ENCODE peak calls at places on chromosomes 1 and 21, in four cellular contexts. Q is H1, X is GM12878, T is HepG2. Z is an unnamed sample.
A peak's percentile ranks its signal among the peaks of the same experiment; 100 is the strongest.

GRCh38 chr1:32991819-32992488 is 27.3 kb upstream of the RNF19B start:
- DNase-seq in X (no peak), T (no peak), Q (no peak), Z (no peak)

GRCh38 chr1:11784993-11785769 is 20.6 kb downstream of the MTHFR start:
- DNase-seq in Q (peak; percentile 91), X (no peak), T (peak; percentile 64), Z (peak; percentile 93)

GRCh38 chr1:180568211-180568610 is 9.4 kb downstream of the OVAAL start:
- DNase-seq in X (no peak), Q (no peak), T (no peak), Z (no peak)

GRCh38 chr1:26677306-26678115 is 18.3 kb upstream of the ARID1A start:
- DNase-seq in X (peak; percentile 87), Q (peak; percentile 58), T (peak; percentile 61), Z (peak; percentile 69)

GRCh38 chr1:98323906-98324358 is 337.6 kb upstream of the SNX7 start:
- DNase-seq in Q (no peak), T (no peak), X (no peak), Z (no peak)

GRCh38 chr1:204377800-204378608 is 18.3 kb upstream of the PLEKHA6 start:
- DNase-seq in Q (peak; percentile 92), X (no peak), T (peak; percentile 69), Z (peak; percentile 62)

GRCh38 chr21:17903029-17903806 is 84.1 kb upstream of the C21orf91 start:
- DNase-seq in X (no peak), T (no peak), Q (no peak), Z (no peak)

GRCh38 chr1:67648582-67649326 is 36.2 kb upstream of the GADD45A start:
- DNase-seq in X (no peak), T (no peak), Q (no peak), Z (peak; percentile 32)

GRCh38 chr1:15954316-15954715 is 21.6 kb downstream of the ZBTB17 start:
- DNase-seq in T (no peak), Q (no peak), X (no peak), Z (no peak)

GRCh38 chr1:241362350-241362749 is 5.3 kb upstream of the RGS7 start:
- DNase-seq in Q (no peak), T (no peak), X (no peak), Z (no peak)

GRCh38 chr21:45266518-45267389 is 20.9 kb downstream of the POFUT2 start:
- DNase-seq in X (no peak), Q (no peak), T (no peak), Z (no peak)

GRCh38 chr1:99650773-99651437 is 5.0 kb downstream of the PALMD start:
- DNase-seq in X (no peak), T (no peak), Q (no peak), Z (no peak)

GRCh38 chr1:179043266-179043665 is 17.6 kb downstream of the FAM20B start:
- DNase-seq in Q (no peak), T (no peak), X (no peak), Z (no peak)

GRCh38 chr1:227273557-227273956 is 44.7 kb downstream of the CDC42BPA start:
- DNase-seq in X (no peak), Q (no peak), T (peak; percentile 46), Z (peak; percentile 28)

GRCh38 chr1:4056422-4056821 is 156.3 kb upstream of the C1orf174 start:
- DNase-seq in Q (no peak), X (no peak), T (no peak), Z (no peak)

GRCh38 chr1:79839882-79840281 is 833.4 kb upstream of the ADGRL4 start:
- DNase-seq in X (no peak), Q (no peak), T (no peak), Z (no peak)

GRCh38 chr1:154427173-154428139 is 22.3 kb downstream of the IL6R start:
- DNase-seq in X (no peak), T (peak; percentile 56), Q (no peak), Z (no peak)

GRCh38 chr1:9598316-9598700 is 9.6 kb downstream of the TMEM201 start:
- DNase-seq in X (no peak), T (no peak), Q (no peak), Z (no peak)

GRCh38 chr1:2129256-2129943 is 65.2 kb downstream of the FAAP20 start:
- DNase-seq in Q (no peak), X (no peak), T (no peak), Z (no peak)

GRCh38 chr1:43930168-43930948 is 3.2 kb upstream of the ARTN start:
- DNase-seq in T (no peak), Q (peak; percentile 68), X (no peak), Z (peak; percentile 37)

GRCh38 chr1:101924700-101925099 is 72.0 kb downstream of the OLFM3 start:
- DNase-seq in T (no peak), Q (no peak), X (no peak), Z (no peak)

GRCh38 chr1:101929343-101929742 is 67.4 kb downstream of the OLFM3 start:
- DNase-seq in T (no peak), Q (no peak), X (no peak), Z (no peak)
- TF ChIP-seq JUND in T (no peak), Q (no peak), X (no peak), Z (no peak)

GRCh38 chr1:212241445-212242287 is 43.5 kb upstream of the PPP2R5A start:
- DNase-seq in X (no peak), T (no peak), Q (no peak), Z (peak; percentile 76)
- TF ChIP-seq ZNF274 in X (no peak), T (no peak), Q (no peak), Z (no peak)

GRCh38 chr21:27715131-27715530 is 748.2 kb upstream of the ADAMTS5 start:
- DNase-seq in Q (no peak), X (no peak), T (no peak), Z (no peak)

GRCh38 chr21:27719226-27719625 is 752.3 kb upstream of the ADAMTS5 start:
- DNase-seq in Q (no peak), T (no peak), X (no peak), Z (no peak)

DNA sequence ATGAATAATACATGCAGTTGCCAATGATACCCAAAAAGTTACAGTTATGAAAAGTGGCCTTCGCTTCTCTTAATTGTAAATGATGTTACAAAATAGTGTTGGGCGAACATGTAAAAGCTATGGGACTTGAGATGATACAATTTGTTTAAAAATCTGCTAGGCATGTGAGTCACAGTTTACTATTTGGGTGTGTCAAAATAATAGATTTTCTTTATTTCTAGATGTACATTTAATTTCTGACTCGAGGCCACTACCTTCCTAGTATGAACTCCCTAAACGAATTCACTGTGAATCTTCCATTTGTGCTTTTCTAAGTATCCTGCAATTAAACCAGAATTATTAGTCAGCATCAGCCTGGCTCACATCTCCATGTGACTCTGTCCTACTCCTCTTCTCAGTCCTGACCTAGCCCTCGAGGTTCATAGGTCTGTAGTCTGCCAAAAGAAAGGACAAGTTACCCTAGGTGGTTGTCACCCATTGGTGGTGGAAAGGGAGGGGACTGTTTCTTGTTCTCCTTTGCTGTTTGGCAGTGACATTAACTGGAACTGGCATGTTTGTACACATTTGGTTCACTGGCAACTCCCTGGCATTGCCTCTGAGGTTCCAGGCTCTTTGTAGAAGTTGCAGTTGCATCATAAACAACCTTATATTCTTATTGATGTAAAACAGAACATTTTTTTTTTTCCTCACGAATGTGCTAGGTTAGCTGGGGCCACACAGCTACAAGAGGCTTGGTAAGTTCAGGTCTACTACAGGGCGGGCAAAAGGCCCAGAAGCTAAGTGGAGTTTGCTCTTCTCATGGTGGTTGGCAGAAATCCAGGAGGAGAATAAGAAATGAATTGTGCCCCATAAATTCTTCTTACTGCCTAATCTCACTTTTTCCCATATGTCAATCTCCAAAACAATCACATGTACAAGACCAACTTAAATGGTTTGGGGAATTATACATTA is 746.5 kb upstream of the ADAMTS5 start:
- DNase-seq in X (no peak), Q (no peak), T (no peak), Z (no peak)
- TF ChIP-seq CBX5 in X (no peak), Q (no peak), T (no peak), Z (no peak)

GRCh38 chr1:8394456-8395321 is 76.8 kb downstream of the SLC45A1 start:
- DNase-seq in X (no peak), Q (no peak), T (no peak), Z (no peak)
- TF ChIP-seq JUND in X (no peak), Q (no peak), T (no peak), Z (no peak)

GRCh38 chr1:158717344-158717743 is 3.2 kb downstream of the OR6K3 start:
- DNase-seq in X (no peak), Q (no peak), T (no peak), Z (no peak)
- TF ChIP-seq ZNF274 in X (no peak), Q (no peak), T (no peak), Z (no peak)

GRCh38 chr1:91736999-91737615 is 148.8 kb downstream of the TGFBR3 start:
- DNase-seq in Q (no peak), T (peak; percentile 87), X (no peak), Z (no peak)
- TF ChIP-seq CBX5 in Q (no peak), T (no peak), X (no peak), Z (no peak)